ENCODE peak calls at places on chromosome 13, in eight cellular contexts. B, E, P, O, D, W, Z and R are unnamed samples.

GRCh38 chr13:30685320-30685859 is 50.0 kb upstream of the ALOX5AP start:
- DNase-seq in B (no peak), E (no peak), P (no peak), O (no peak), D (no peak), W (no peak), Z (no peak), R (no peak)

GRCh38 chr13:52600666-52601065 is 41.6 kb upstream of the HNRNPA1L2 start:
- DNase-seq in B (no peak), E (no peak), P (peak), O (no peak), D (peak), W (no peak), Z (no peak), R (no peak)

GRCh38 chr13:83773961-83774360 is 108.3 kb downstream of the SLITRK1 start:
- DNase-seq in B (no peak), E (no peak), P (no peak), O (no peak), D (no peak), W (no peak), Z (no peak), R (no peak)

GRCh38 chr13:31476266-31476665 is 263.1 kb upstream of the RXFP2 start:
- DNase-seq in B (peak), E (no peak), P (peak), O (no peak), D (peak), W (no peak), Z (peak), R (no peak)

GRCh38 chr13:66009241-66009640 is 1220.9 kb downstream of the PCDH9 start:
- DNase-seq in B (no peak), E (no peak), P (no peak), O (no peak), D (no peak), W (no peak), Z (no peak), R (no peak)

GRCh38 chr13:51614350-51614786 is 30.1 kb downstream of the WDFY2 start:
- DNase-seq in B (no peak), E (no peak), P (no peak), O (no peak), D (no peak), W (peak), Z (no peak), R (no peak)

GRCh38 chr13:27281420-27281819 is 10.8 kb downstream of the RASL11A start:
- DNase-seq in B (no peak), E (no peak), P (no peak), O (no peak), D (no peak), W (no peak), Z (no peak), R (no peak)

GRCh38 chr13:111920932-111921705 is 145.8 kb upstream of the SOX1 start:
- DNase-seq in B (no peak), E (no peak), P (no peak), O (no peak), D (no peak), W (no peak), Z (no peak), R (no peak)

GRCh38 chr13:96575423-96576320 is 418.6 kb downstream of the OXGR1 start:
- DNase-seq in B (no peak), E (no peak), P (peak), O (no peak), D (no peak), W (no peak), Z (no peak), R (no peak)

GRCh38 chr13:80084086-80084676 is 256.7 kb downstream of the SPRY2 start:
- DNase-seq in B (peak), E (no peak), P (peak), O (no peak), D (peak), W (no peak), Z (peak), R (no peak)

GRCh38 chr13:90950134-90950533 is 397.4 kb upstream of the MIR17HG start:
- DNase-seq in B (no peak), E (no peak), P (no peak), O (no peak), D (no peak), W (no peak), Z (no peak), R (peak)

GRCh38 chr13:46295531-46296464 is 84.1 kb downstream of the LRRC63 start:
- DNase-seq in B (peak), E (no peak), P (peak), O (no peak), D (peak), W (no peak), Z (peak), R (no peak)

GRCh38 chr13:89465366-89465765 is 1794.2 kb downstream of the SLITRK5 start:
- DNase-seq in B (peak), E (no peak), P (peak), O (no peak), D (peak), W (no peak), Z (no peak), R (no peak)

GRCh38 chr13:67118277-67118676 is 111.9 kb downstream of the PCDH9 start:
- DNase-seq in B (no peak), E (no peak), P (no peak), O (no peak), D (no peak), W (no peak), Z (no peak), R (no peak)

GRCh38 chr13:50189450-50189849 is 174.2 kb downstream of the KCNRG start:
- DNase-seq in B (no peak), E (no peak), P (no peak), O (no peak), D (no peak), W (no peak), Z (no peak), R (no peak)
- TF ChIP-seq CTCF in B (no peak), E (no peak), P (no peak), O (no peak), D (no peak), W (no peak), Z (no peak), R (peak)

DNA sequence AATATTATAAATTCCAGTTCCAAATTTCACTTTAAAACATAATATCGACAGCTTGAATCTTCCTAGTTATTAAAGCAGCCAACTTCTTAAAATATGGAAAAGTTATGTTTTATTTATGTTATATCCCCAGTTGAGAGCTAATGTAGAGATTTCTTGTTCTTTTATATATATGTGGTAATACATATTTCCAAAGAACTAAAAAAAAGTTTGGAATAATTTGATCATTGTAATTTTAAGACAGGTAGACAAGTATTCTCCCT is 781 bp upstream of the TBC1D4 start:
- DNase-seq in B (no peak), E (no peak), P (no peak), O (no peak), D (no peak), W (no peak), Z (no peak), R (no peak)
- H3K4me3 ChIP-seq in B (peak), E (peak), P (peak), O (peak), D (peak), W (peak), Z (peak), R (peak)

DNA sequence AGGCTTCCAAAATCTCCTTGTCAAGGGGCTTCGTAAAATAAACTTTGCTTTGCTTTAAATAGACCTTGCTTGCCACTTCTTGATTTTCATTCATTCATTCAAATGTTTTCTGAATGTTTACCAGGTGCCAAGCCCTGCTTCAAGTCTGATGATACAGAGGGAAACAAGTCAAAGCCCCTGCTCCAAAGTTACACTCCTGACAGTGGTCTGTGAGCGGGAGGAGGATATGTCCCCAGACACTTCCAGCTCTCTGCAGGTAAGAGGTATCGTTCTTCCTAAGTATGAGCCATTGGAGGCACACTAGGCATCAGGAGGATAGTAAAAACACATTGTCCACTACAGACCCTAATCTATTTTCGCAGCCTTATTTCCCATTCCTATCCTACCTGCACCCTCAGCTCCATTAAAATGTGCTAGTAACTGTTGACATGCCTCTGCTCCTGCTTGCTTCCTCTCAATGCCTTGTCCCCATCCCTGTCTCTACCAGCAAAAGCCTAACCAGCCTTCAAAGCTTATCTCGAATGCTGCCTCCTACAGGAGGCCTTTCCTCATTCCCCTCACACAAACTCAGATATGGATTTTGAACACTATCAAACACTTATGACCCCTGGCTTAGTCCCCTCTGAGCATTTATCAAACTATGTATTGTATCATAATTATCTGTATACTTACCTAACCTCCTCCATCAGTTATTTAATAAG is 6.2 kb upstream of the WBP4 start:
- DNase-seq in B (no peak), E (no peak), P (no peak), O (no peak), D (no peak), W (no peak), Z (no peak), R (no peak)
- TF ChIP-seq CTCF in B (peak), E (no peak), P (peak), O (peak), D (peak), W (no peak), Z (peak), R (peak)

GRCh38 chr13:26128676-26129075 is 76.9 kb upstream of the SHISA2 start:
- DNase-seq in B (no peak), E (no peak), P (no peak), O (no peak), D (no peak), W (no peak), Z (no peak), R (no peak)

GRCh38 chr13:26133286-26133685 is 81.5 kb upstream of the SHISA2 start:
- DNase-seq in B (no peak), E (no peak), P (peak), O (no peak), D (no peak), W (no peak), Z (no peak), R (no peak)

GRCh38 chr13:26132756-26133155 is 80.9 kb upstream of the SHISA2 start:
- DNase-seq in B (peak), E (no peak), P (peak), O (no peak), D (no peak), W (no peak), Z (no peak), R (peak)

GRCh38 chr13:26133851-26134250 is 82.0 kb upstream of the SHISA2 start:
- DNase-seq in B (no peak), E (no peak), P (peak), O (no peak), D (no peak), W (no peak), Z (no peak), R (no peak)
- H3K4me3 ChIP-seq in B (no peak), E (no peak), P (no peak), O (no peak), D (no peak), W (no peak), Z (no peak), R (no peak)

GRCh38 chr13:78131811-78132210 is 213.2 kb upstream of the EDNRB start:
- DNase-seq in B (no peak), E (no peak), P (peak), O (no peak), D (no peak), W (no peak), Z (no peak), R (no peak)
- TF ChIP-seq CTCF in B (peak), E (no peak), P (peak), O (peak), D (peak), W (no peak), Z (peak), R (no peak)

DNA sequence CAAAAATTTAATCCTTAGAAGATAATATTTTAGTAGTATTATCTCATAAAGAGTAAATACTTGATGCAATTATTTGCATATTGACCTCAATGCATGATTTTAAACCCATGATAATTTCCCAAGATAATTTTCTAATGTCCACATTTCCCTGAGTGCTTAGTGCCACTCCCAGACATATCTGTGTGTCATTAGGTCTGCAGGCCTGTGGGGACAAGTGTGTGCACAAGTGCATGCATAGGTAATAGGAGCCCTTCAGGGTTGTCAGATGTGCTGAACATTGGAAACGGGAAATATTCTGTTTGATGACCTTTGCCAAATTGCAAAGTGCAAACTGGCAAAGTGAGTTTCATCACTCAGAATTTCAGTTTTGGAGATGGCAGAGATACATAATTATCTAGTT is 369.9 kb downstream of the KLF5 start:
- DNase-seq in B (no peak), E (no peak), P (no peak), O (no peak), D (no peak), W (no peak), Z (no peak), R (no peak)
- H3K4me3 ChIP-seq in B (no peak), E (no peak), P (no peak), O (no peak), D (no peak), W (no peak), Z (no peak), R (no peak)

GRCh38 chr13:21556051-21556450 is 47.9 kb downstream of the MICU2 start:
- DNase-seq in B (no peak), E (no peak), P (peak), O (no peak), D (no peak), W (no peak), Z (no peak), R (no peak)

GRCh38 chr13:21557995-21558394 is 46.0 kb downstream of the MICU2 start:
- DNase-seq in B (peak), E (no peak), P (peak), O (peak), D (no peak), W (no peak), Z (no peak), R (peak)
- TF ChIP-seq CTCF in B (peak), E (no peak), P (peak), O (peak), D (peak), W (no peak), Z (peak), R (peak)